ENCODE peak calls at places on chromosomes 12 and 14, in ten cellular contexts. J is anterior cingulate cortex; X is omental fat pad; Q is activated CD4-positive, alpha-beta T cell treated with anti-CD3 and anti-CD28 coated beads for 1 hour; P is left cardiac atrium; H is left ventricle myocardium inferior; S is activated gamma-delta T cell treated with anti-CD3 and anti-CD28 coated beads, Interleukin-2, amount 50 U/mL, for 16 hours; O is natural killer cell treated with Interleukin-12 subunit alpha and Interleukin-12 subunit beta and Interleukin-15 and Interleukin-18, amount 100 ng/mL, for 72 hours; Y is HTR-8/SVneo; I is C1 segment of cervical spinal cord. M is an unnamed sample.

GRCh38 chr14:94890755-94891154 is 120.8 kb upstream of the GSC start:
- DNase-seq in J (no peak), X (no peak), Q (no peak), P (no peak), H (no peak), S (no peak), O (no peak), Y (no peak), I (no peak), M (no peak)

GRCh38 chr14:91219505-91220389 is 24.8 kb downstream of the GPR68 start:
- DNase-seq in J (no peak), X (no peak), Q (no peak), P (no peak), H (peak; percentile 48), S (no peak), O (no peak), Y (no peak), I (no peak), M (no peak)

GRCh38 chr12:78562358-78563205 is 302.0 kb upstream of the SYT1 start:
- DNase-seq in J (no peak), X (no peak), Q (no peak), P (no peak), H (no peak), S (no peak), O (no peak), Y (no peak), I (no peak), M (no peak)

GRCh38 chr14:67056684-67057083 is 132.6 kb upstream of the GARIN2 start:
- DNase-seq in J (no peak), X (no peak), Q (no peak), P (no peak), H (no peak), S (no peak), O (no peak), Y (no peak), I (no peak), M (no peak)

GRCh38 chr14:25237845-25238244 is 187.9 kb upstream of the STXBP6 start:
- DNase-seq in J (no peak), X (no peak), Q (no peak), P (no peak), H (no peak), S (no peak), O (no peak), Y (peak; percentile 6), I (no peak), M (no peak)

GRCh38 chr12:111434680-111435338 is 29.1 kb downstream of the SH2B3 start:
- DNase-seq in J (no peak), X (no peak), Q (peak; percentile 81), P (peak; percentile 75), H (peak; percentile 76), S (peak; percentile 86), O (peak; percentile 78), Y (no peak), I (no peak), M (no peak)

GRCh38 chr14:104583424-104584114 is 4.0 kb downstream of the C14orf180 start:
- DNase-seq in J (no peak), X (no peak), Q (no peak), P (no peak), H (no peak), S (no peak), O (no peak), Y (no peak), I (no peak), M (no peak)

GRCh38 chr14:98014851-98015615 is 1217.9 kb downstream of the VRK1 start:
- DNase-seq in J (no peak), X (no peak), Q (no peak), P (no peak), H (no peak), S (no peak), O (no peak), Y (no peak), I (no peak), M (no peak)

GRCh38 chr12:45017916-45018315 is 33.0 kb downstream of the DBX2 start:
- DNase-seq in J (no peak), X (no peak), Q (no peak), P (no peak), H (no peak), S (no peak), O (no peak), Y (no peak), I (no peak), M (no peak)

GRCh38 chr12:104372048-104372720 is 68.6 kb downstream of the EID3 start:
- DNase-seq in J (no peak), X (no peak), Q (no peak), P (no peak), H (no peak), S (no peak), O (no peak), Y (no peak), I (no peak), M (no peak)

GRCh38 chr12:129659927-129660326 is 243.9 kb downstream of the TMEM132D start:
- DNase-seq in J (no peak), X (no peak), Q (no peak), P (no peak), H (no peak), S (no peak), O (no peak), Y (no peak), I (no peak), M (no peak)

GRCh38 chr12:132315507-132315906 is 13.9 kb downstream of the GALNT9 start:
- DNase-seq in J (no peak), X (no peak), Q (no peak), P (peak; percentile 12), H (no peak), S (no peak), O (peak; percentile 57), Y (no peak), I (no peak), M (no peak)

GRCh38 chr14:59918824-59919581 is 941 bp upstream of the LRRC9 start:
- DNase-seq in J (no peak), X (no peak), Q (no peak), P (no peak), H (no peak), S (no peak), O (no peak), Y (peak; percentile 71), I (no peak), M (no peak)

GRCh38 chr14:68977137-68977740 is 1.9 kb downstream of the ACTN1 start:
- DNase-seq in J (no peak), X (no peak), Q (no peak), P (no peak), H (no peak), S (no peak), O (no peak), Y (no peak), I (no peak), M (no peak)

GRCh38 chr12:26869908-26870459 is 37.0 kb upstream of the ITPR2 start:
- DNase-seq in J (no peak), X (no peak), Q (no peak), P (no peak), H (no peak), S (no peak), O (no peak), Y (no peak), I (no peak), M (no peak)

GRCh38 chr12:38289396-38289795 is 27.2 kb upstream of the ALG10B start:
- DNase-seq in J (no peak), X (no peak), Q (no peak), P (no peak), H (no peak), S (no peak), O (no peak), Y (no peak), I (no peak), M (no peak)

GRCh38 chr14:52906141-52906601 is 44.7 kb downstream of the FERMT2 start:
- DNase-seq in J (no peak), X (no peak), Q (no peak), P (no peak), H (no peak), S (no peak), O (no peak), Y (peak; percentile 66), I (no peak), M (no peak)

GRCh38 chr12:6062427-6063378 is 61.8 kb downstream of the VWF start:
- DNase-seq in J (no peak), X (no peak), Q (peak; percentile 36), P (no peak), H (no peak), S (peak; percentile 35), O (no peak), Y (peak; percentile 91), I (no peak), M (peak; percentile 47)

GRCh38 chr12:80400591-80400991 is 43.4 kb upstream of the PTPRQ start:
- DNase-seq in J (peak; percentile 1), X (no peak), Q (no peak), P (peak; percentile 15), H (no peak), S (no peak), O (no peak), Y (no peak), I (no peak), M (no peak)

GRCh38 chr14:102584871-102585869 is 7.3 kb upstream of the RCOR1 start:
- DNase-seq in J (no peak), X (no peak), Q (no peak), P (peak; percentile 51), H (no peak), S (no peak), O (no peak), Y (no peak), I (no peak), M (no peak)

GRCh38 chr12:61452076-61452475 is 808.1 kb upstream of the USP15 start:
- DNase-seq in J (no peak), X (no peak), Q (no peak), P (no peak), H (no peak), S (no peak), O (no peak), Y (no peak), I (no peak), M (no peak)

GRCh38 chr14:101496779-101497420 is 64.4 kb upstream of the DIO3 start:
- DNase-seq in J (no peak), X (no peak), Q (no peak), P (peak; percentile 2), H (no peak), S (no peak), O (peak; percentile 18), Y (no peak), I (no peak), M (no peak)

GRCh38 chr12:109531411-109531810 is 41.9 kb downstream of the MMAB start:
- DNase-seq in J (no peak), X (no peak), Q (no peak), P (no peak), H (no peak), S (no peak), O (peak; percentile 12), Y (no peak), I (no peak), M (no peak)

GRCh38 chr12:101927999-101928398 is 50.6 kb downstream of the DRAM1 start:
- DNase-seq in J (no peak), X (no peak), Q (no peak), P (no peak), H (no peak), S (no peak), O (no peak), Y (no peak), I (no peak), M (no peak)

GRCh38 chr12:20264608-20265114 is 103.7 kb upstream of the PDE3A start:
- DNase-seq in J (no peak), X (no peak), Q (no peak), P (no peak), H (no peak), S (no peak), O (no peak), Y (no peak), I (no peak), M (no peak)

GRCh38 chr12:57096099-57096572 is 7.2 kb downstream of the NAB2 start:
- DNase-seq in J (no peak), X (no peak), Q (no peak), P (no peak), H (no peak), S (no peak), O (no peak), Y (no peak), I (no peak), M (no peak)

GRCh38 chr12:111749391-111749790 is 17.3 kb upstream of the ALDH2 start:
- DNase-seq in J (no peak), X (no peak), Q (no peak), P (no peak), H (no peak), S (no peak), O (no peak), Y (no peak), I (no peak), M (no peak)

GRCh38 chr14:64684091-64684490 is 20.1 kb upstream of the PLEKHG3 start:
- DNase-seq in J (no peak), X (no peak), Q (no peak), P (peak; percentile 39), H (peak; percentile 65), S (no peak), O (no peak), Y (no peak), I (no peak), M (no peak)

M was measured in hypothalamus.